ENCODE peak calls at places on chromosomes 6 and 20, in four cellular contexts. A is neuronal stem cell, I is trophoblast cell, X is H1. W is an unnamed sample.

GRCh38 chr20:50772418-50773185 is 22.3 kb upstream of the BCAS4 start:
- DNase-seq in A (no peak), I (no peak), X (no peak), W (no peak)

GRCh38 chr20:37299718-37300529 is 10.5 kb downstream of the MANBAL start:
- DNase-seq in A (no peak), I (no peak), X (no peak), W (peak)

GRCh38 chr20:57425150-57426013 is 34.2 kb downstream of the RBM38 start:
- DNase-seq in A (no peak), I (no peak), X (no peak), W (no peak)

GRCh38 chr6:71294121-71294523 is 5.5 kb downstream of the OGFRL1 start:
- DNase-seq in A (no peak), I (no peak), X (no peak), W (peak)

GRCh38 chr20:11880694-11881093 is 37.0 kb upstream of the BTBD3 start:
- DNase-seq in A (no peak), I (no peak), X (no peak), W (no peak)

GRCh38 chr6:17395112-17395511 is 1.7 kb downstream of the CAP2 start:
- DNase-seq in A (no peak), I (no peak), X (no peak), W (no peak)

GRCh38 chr6:144675231-144675861 is 390.2 kb downstream of the UTRN start:
- DNase-seq in A (no peak), I (no peak), X (no peak), W (peak)

GRCh38 chr6:134351615-134352474 is 33.9 kb upstream of the SGK1 start:
- DNase-seq in A (no peak), I (no peak), X (peak), W (peak)

GRCh38 chr6:140134224-140134623 is 759.8 kb upstream of the CITED2 start:
- DNase-seq in A (no peak), I (no peak), X (no peak), W (no peak)

GRCh38 chr6:1390805-1391511 is 1.6 kb downstream of the FOXF2 start:
- DNase-seq in A (peak), I (peak), X (peak), W (no peak)

GRCh38 chr20:51985013-51985415 is 182.7 kb upstream of the SALL4 start:
- DNase-seq in A (no peak), I (peak), X (no peak), W (peak)

GRCh38 chr6:111812080-111813038 is 60.9 kb downstream of the FYN start:
- DNase-seq in A (no peak), I (peak), X (no peak), W (no peak)

GRCh38 chr20:47502271-47502730 is 614 bp downstream of the NCOA3 start:
- DNase-seq in A (peak), I (peak), X (peak), W (peak)

GRCh38 chr20:5078399-5078958 is 41.3 kb downstream of the PCNA start:
- DNase-seq in A (no peak), I (peak), X (no peak), W (peak)

GRCh38 chr6:42118162-42119001 is 24.0 kb downstream of the C6orf132 start:
- DNase-seq in A (no peak), I (no peak), X (no peak), W (no peak)

GRCh38 chr6:88614306-88614877 is 349.0 kb downstream of the RNGTT start:
- DNase-seq in A (no peak), I (no peak), X (no peak), W (no peak)

GRCh38 chr6:129748212-129748900 is 38.4 kb upstream of the ARHGAP18 start:
- DNase-seq in A (no peak), I (peak), X (no peak), W (peak)

GRCh38 chr6:140979642-140980091 is 1153.1 kb upstream of the GJE1 start:
- DNase-seq in A (no peak), I (peak), X (no peak), W (peak)

GRCh38 chr6:75024796-75025195 is 181.1 kb downstream of the COL12A1 start:
- DNase-seq in A (no peak), I (no peak), X (no peak), W (peak)

GRCh38 chr6:1310628-1311399 is 1.1 kb upstream of the FOXQ1 start:
- DNase-seq in A (no peak), I (peak), X (peak), W (no peak)

GRCh38 chr6:26311385-26312095 is 53.5 kb upstream of the BTN3A2 start:
- DNase-seq in A (no peak), I (peak), X (peak), W (peak)

GRCh38 chr6:109718991-109719390 is 27.9 kb downstream of the FIG4 start:
- DNase-seq in A (no peak), I (peak), X (no peak), W (no peak)

GRCh38 chr6:56595490-56596122 is 47.1 kb downstream of the DST start:
- DNase-seq in A (peak), I (peak), X (peak), W (peak)

GRCh38 chr6:15090145-15090579 is 155.7 kb upstream of the JARID2 start:
- DNase-seq in A (no peak), I (no peak), X (no peak), W (peak)

DNA sequence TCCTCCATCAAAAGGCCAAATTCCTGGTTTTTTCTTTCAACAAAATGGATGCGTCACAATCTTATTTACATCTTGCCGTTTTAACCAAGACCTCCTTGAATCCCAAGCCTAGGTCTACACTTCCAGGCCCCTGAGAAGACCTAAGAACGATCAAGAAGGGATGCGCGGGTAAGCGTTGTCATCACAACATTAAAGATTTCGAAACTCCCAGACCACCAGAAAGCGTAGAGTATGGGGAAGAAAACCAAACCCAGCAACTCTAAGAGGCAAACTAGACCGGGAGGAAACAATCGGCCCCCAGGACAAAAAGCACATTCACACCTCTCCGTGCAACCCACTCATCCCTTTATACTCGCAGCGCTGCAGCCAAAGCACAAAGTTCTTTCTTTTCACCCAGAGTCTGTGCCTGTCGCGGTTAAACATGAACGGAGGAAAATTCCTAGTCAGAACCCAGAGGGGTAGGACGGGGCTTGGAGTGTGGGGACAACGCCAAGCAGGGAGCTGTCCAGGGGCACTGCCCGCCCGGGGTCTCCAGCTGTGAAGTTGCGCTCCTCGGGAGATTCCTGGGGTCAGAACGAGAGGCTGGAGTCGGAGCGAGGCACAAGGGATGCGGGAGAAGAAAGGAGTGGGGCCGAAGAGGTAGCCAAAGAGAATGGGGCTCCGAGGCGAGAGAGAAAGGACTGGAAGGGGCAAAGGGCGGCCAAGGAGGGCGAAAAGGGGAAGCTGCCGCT is 715 bp downstream of the OSER1 start:
- DNase-seq in A (peak), I (peak), X (peak), W (peak)
- H2BK12ac ChIP-seq in A (no peak), I (peak), X (peak), W (no peak)

DNA sequence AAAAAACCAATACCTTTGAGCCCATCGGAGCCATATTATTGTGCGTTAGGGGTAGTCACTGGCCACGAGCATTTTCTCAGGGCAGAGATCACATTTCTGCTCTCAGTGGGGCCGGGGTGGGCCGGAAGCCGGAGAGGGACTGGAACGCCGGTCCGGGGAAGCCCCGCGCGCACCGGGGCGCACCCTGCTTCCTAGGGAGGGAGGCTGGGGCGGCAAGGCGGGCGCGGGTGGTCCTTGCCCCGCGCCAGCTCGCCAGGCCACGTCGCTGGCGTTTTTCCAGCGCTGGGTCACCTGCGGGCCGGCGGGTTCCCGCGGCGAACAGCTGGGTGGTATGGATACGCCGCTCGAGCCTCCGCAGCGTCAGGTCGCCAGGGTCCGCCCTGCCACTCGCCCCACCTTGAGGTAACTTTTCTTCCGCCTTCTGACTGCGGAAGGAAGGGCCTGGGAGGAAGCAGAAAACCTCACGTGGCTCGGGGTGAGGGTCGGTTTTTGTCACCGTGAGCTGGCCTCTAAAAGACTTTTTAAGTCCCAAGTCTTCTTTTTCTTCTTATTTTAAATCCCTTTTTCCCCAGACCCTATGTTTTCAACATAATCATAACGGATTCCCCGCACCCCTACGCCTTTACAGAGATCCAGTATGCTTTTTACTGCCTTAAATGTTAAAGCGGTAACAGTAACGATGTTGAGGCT is 2.7 kb upstream of the EEF1A1 start:
- DNase-seq in A (no peak), I (peak), X (peak), W (no peak)
- H2AFZ ChIP-seq in A (no peak), I (peak), X (no peak), W (peak)

GRCh38 chr20:21510414-21510971 is 3.4 kb downstream of the NKX2-2 start:
- DNase-seq in A (no peak), I (no peak), X (peak), W (no peak)
- H3K4me3 ChIP-seq in A (no peak), I (no peak), X (peak), W (peak)

GRCh38 chr6:142945071-142945445 is at the start of gene HIVEP2:
- DNase-seq in A (peak), I (peak), X (peak), W (peak)

GRCh38 chr6:142946181-142946923 is 1.4 kb upstream of the HIVEP2 start:
- DNase-seq in A (peak), I (peak), X (peak), W (peak)

GRCh38 chr6:142946924-142947701 is 2.1 kb upstream of the HIVEP2 start:
- DNase-seq in A (peak), I (peak), X (peak), W (peak)

GRCh38 chr6:142944126-142945066 is 580 bp downstream of the HIVEP2 start:
- DNase-seq in A (peak), I (peak), X (peak), W (peak)

DNA sequence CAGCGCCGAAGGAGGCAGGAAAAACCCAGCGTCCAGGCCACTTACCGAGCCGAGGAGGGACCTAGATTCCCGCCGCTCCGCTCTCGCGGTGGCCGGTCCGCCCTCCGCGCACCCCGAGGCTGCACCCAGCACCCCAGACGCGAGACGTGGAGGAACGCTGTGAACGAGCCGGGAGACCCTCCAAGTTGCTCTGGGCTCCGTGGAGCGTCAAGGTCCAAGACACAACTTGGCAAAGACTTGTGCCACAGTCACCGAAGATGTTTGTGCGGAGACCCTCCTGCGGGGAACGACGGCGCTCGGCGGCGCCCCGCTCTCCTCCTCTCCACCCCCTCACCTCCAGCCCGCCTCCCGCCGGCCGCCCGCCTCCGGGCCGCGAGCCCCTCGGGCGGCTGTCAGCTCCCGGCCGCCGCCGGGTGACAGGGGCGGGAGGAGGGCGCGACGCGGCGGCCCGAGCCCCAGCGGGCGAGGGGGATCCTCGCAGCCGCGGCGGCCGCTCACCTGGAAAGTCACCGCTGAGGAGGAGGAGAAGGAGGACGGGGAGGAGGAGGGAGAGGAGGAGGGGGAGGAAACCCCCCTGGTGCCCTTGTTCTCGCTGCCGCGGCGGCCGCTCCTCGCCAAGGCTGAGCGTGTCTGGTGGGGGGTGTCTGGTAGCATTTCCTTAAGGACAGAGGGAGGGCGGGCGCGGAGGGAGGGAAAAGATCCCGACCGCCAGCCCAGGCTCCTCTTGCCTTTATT is 637 bp upstream of the HIVEP2 start:
- DNase-seq in A (peak), I (peak), X (peak), W (no peak)
- H2BK12ac ChIP-seq in A (peak), I (peak), X (peak), W (peak)

W was measured in mesenchymal stem cell.